ENCODE peak calls at places on chromosome 11, in four cellular contexts. A, F, H and V are unnamed samples.

GRCh38 chr11:9071694-9072093 is 19.7 kb downstream of the SCUBE2 start:
- DNase-seq in A (no peak), F (no peak), H (no peak), V (no peak)

GRCh38 chr11:63906585-63906984 is 10.4 kb downstream of the RCOR2 start:
- DNase-seq in A (no peak), F (peak; percentile 40), H (peak; percentile 35), V (no peak)

GRCh38 chr11:132158091-132158490 is 787.7 kb downstream of the NTM start:
- DNase-seq in A (no peak), F (peak; percentile 28), H (no peak), V (no peak)

GRCh38 chr11:119635776-119636175 is 93.2 kb downstream of the NECTIN1 start:
- DNase-seq in A (no peak), F (no peak), H (no peak), V (no peak)

GRCh38 chr11:124895471-124895971 is 2.1 kb downstream of the ROBO4 start:
- DNase-seq in A (no peak), F (no peak), H (no peak), V (no peak)

GRCh38 chr11:13669544-13670488 is 1.3 kb downstream of the FAR1 start:
- DNase-seq in A (no peak), F (no peak), H (no peak), V (no peak)

GRCh38 chr11:132898021-132898420 is 634.3 kb downstream of the OPCML start:
- DNase-seq in A (no peak), F (no peak), H (no peak), V (no peak)

GRCh38 chr11:83025267-83025704 is 46.4 kb downstream of the RAB30 start:
- DNase-seq in A (peak; percentile 61), F (no peak), H (no peak), V (no peak)

GRCh38 chr11:16603890-16604783 is 134.3 kb upstream of the C11orf58 start:
- DNase-seq in A (peak; percentile 73), F (peak; percentile 42), H (peak; percentile 51), V (no peak)

GRCh38 chr11:17548444-17548843 is 1.4 kb downstream of the OTOG start:
- DNase-seq in A (no peak), F (no peak), H (no peak), V (no peak)

GRCh38 chr11:57311109-57311936 is 13.4 kb downstream of the TNKS1BP1 start:
- DNase-seq in A (peak; percentile 97), F (peak; percentile 65), H (peak; percentile 95), V (peak; percentile 96)

GRCh38 chr11:92875473-92875872 is 94.0 kb upstream of the MTNR1B start:
- DNase-seq in A (no peak), F (no peak), H (no peak), V (no peak)

GRCh38 chr11:33633251-33634003 is 67.2 kb downstream of the C11orf91 start:
- DNase-seq in A (no peak), F (no peak), H (peak; percentile 58), V (no peak)

GRCh38 chr11:109734602-109735001 is 312.6 kb downstream of the C11orf87 start:
- DNase-seq in A (no peak), F (no peak), H (no peak), V (no peak)

GRCh38 chr11:9802291-9802861 is 138.5 kb downstream of the SWAP70 start:
- DNase-seq in A (no peak), F (no peak), H (no peak), V (peak; percentile 90)

GRCh38 chr11:118057424-118058145 is 19.3 kb upstream of the TMPRSS4 start:
- DNase-seq in A (no peak), F (no peak), H (no peak), V (no peak)

GRCh38 chr11:118074785-118075184 is 2.1 kb upstream of the TMPRSS4 start:
- DNase-seq in A (no peak), F (no peak), H (peak; percentile 42), V (no peak)

GRCh38 chr11:35146074-35146521 is 7.1 kb downstream of the CD44 start:
- DNase-seq in A (no peak), F (no peak), H (peak; percentile 35), V (no peak)

GRCh38 chr11:128463386-128463829 is 124.0 kb downstream of the ETS1 start:
- DNase-seq in A (peak; percentile 75), F (no peak), H (no peak), V (peak; percentile 44)

GRCh38 chr11:44632466-44633123 is 67.1 kb downstream of the CD82 start:
- DNase-seq in A (peak; percentile 64), F (peak; percentile 56), H (peak; percentile 40), V (no peak)
- TF ChIP-seq CTCF in A (peak; percentile 31), F (no peak), H (peak; percentile 20), V (peak; percentile 17)

GRCh38 chr11:112025682-112026081 is 474 bp downstream of the DLAT start:
- DNase-seq in A (no peak), F (no peak), H (no peak), V (no peak)

GRCh38 chr11:112024178-112024777 is 930 bp upstream of the DLAT start:
- DNase-seq in A (no peak), F (no peak), H (no peak), V (no peak)

GRCh38 chr11:112024778-112025678 is at the start of gene DLAT:
- DNase-seq in A (peak; percentile 92), F (peak; percentile 89), H (peak; percentile 75), V (peak; percentile 32)

GRCh38 chr11:112019066-112019465 is 6.1 kb upstream of the DLAT start:
- DNase-seq in A (no peak), F (no peak), H (no peak), V (no peak)

DNA sequence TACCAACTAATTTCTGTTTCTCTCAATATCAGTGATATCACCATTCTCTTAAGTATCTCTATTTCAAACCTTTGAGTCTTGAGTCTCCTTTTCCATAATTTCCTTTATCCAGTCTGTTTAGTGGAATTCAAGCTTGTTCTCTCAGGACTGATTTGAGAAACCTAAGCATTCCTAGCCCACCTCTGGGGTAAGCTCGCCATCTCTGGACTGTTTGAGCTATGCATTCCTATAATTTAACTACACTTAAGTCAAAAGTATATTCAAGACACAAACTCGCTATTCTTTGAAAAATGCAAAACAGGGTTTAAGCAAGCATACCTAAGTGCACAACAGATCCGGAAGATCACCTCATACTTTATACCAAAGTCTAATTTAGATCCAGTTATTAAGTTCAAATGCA is 2.1 kb upstream of the DLAT start:
- DNase-seq in A (no peak), F (no peak), H (no peak), V (no peak)
- TF ChIP-seq CTCF in A (no peak), F (no peak), H (no peak), V (no peak)

GRCh38 chr11:62591448-62592215 is at the start of gene TUT1:
- DNase-seq in A (peak; percentile 99), F (peak; percentile 90), H (peak; percentile 94), V (peak; percentile 96)
- TF ChIP-seq CTCF in A (peak; percentile 10), F (no peak), H (no peak), V (no peak)

GRCh38 chr11:60169264-60169915 is 13.5 kb downstream of the MS4A6A start:
- DNase-seq in A (no peak), F (no peak), H (peak; percentile 90), V (no peak)
- TF ChIP-seq CTCF in A (peak; percentile 53), F (peak; percentile 36), H (peak; percentile 62), V (no peak)

DNA sequence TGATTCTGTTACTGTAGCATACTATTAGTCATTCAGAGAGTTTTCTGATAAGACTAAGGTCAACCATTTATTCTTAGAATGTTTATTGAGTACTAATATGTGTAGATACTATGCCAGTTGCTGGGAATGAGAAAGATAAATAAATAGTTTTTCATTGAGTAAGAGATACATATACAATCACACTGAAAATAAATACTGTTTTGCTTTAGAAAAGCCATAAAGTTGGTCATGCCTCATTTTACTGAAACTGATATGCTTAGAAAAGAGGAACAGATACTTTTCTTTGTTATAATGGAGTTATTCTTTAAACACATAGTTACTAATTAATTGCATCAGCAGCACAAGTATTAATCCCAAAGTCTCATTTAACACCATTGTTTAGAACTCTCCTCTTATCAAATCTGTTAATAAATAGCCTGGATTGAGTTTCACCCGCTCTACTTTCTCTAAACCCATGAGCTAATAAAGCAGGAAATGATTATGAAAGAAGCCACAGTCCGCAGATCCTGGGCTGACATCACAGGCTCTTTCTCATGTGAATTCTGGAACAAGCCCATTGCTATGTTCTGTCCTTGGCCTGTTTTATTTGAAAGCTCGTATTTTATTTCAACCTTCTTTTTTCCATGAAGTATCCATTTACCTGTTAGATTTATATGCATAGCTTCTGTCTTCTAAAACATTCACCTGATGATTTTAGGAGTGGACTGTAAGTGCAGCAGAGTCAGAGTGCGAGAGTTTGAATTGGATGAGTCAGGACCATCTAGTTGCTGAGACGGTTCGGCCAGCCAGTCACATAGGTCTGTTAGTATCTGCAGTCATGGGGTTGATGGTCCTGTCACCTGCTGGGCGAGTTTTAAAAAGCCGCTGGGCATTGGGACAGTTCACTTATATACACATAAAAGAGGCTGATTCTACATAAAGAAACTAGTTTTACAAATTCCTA is 35.5 kb downstream of the PIWIL4 start:
- DNase-seq in A (peak; percentile 66), F (peak; percentile 73), H (peak; percentile 63), V (no peak)
- TF ChIP-seq CTCF in A (peak; percentile 71), F (peak; percentile 51), H (no peak), V (no peak)